ENCODE peak calls at places on chromosomes 4 and X, in nine cellular contexts. U is AG04450, D is fibroblast of the aortic adventitia, Z is AG10803, K is endothelial cell of umbilical vein, N is coronary artery, H is heart left ventricle, A is tibial artery, S is left ventricle myocardium inferior. F is an unnamed sample.
A peak's percentile ranks its signal among the peaks of the same experiment; 100 is the strongest.

GRCh38 chrX:70132877-70133302 is 357 bp upstream of the IGBP1 start:
- DNase-seq in H (no peak), U (no peak), N (no peak), D (no peak), Z (no peak), S (no peak), K (no peak), A (no peak), F (no peak)

GRCh38 chr4:44149242-44149641 is 299.4 kb downstream of the KCTD8 start:
- DNase-seq in Z (no peak), S (no peak), N (no peak), D (no peak), K (peak; percentile 51), A (no peak), H (no peak), U (no peak), F (no peak)

GRCh38 chrX:40278340-40279090 is 180.8 kb upstream of the BCOR start:
- DNase-seq in D (peak; percentile 33), K (no peak), N (no peak), Z (peak; percentile 22), S (no peak), H (no peak), A (no peak), U (no peak), F (no peak)

GRCh38 chrX:1053072-1053471 is 159.4 kb downstream of the CRLF2 start:
- DNase-seq in D (no peak), A (no peak), H (no peak), S (no peak), U (no peak), K (no peak), Z (no peak), N (no peak), F (no peak)

GRCh38 chr4:70992354-70992753 is 1.1 kb upstream of the DCK start:
- DNase-seq in S (no peak), U (no peak), A (no peak), Z (no peak), N (no peak), K (no peak), D (no peak), H (no peak), F (no peak)

GRCh38 chr4:42904986-42905385 is 12.5 kb downstream of the GRXCR1 start:
- DNase-seq in U (no peak), D (no peak), K (no peak), Z (no peak), N (no peak), A (no peak), H (no peak), S (no peak), F (no peak)

GRCh38 chrX:109952985-109953905 is 49.7 kb upstream of the TMEM164 start:
- DNase-seq in U (no peak), S (no peak), N (no peak), D (peak; percentile 9), A (no peak), H (no peak), Z (no peak), K (peak; percentile 27), F (no peak)

GRCh38 chr4:138410266-138410665 is 168.1 kb upstream of the SLC7A11 start:
- DNase-seq in U (no peak), Z (no peak), D (no peak), N (no peak), A (no peak), H (peak; percentile 51), K (no peak), S (peak; percentile 52), F (no peak)

GRCh38 chrX:84907324-84907946 is 96.2 kb upstream of the APOOL start:
- DNase-seq in Z (peak; percentile 5), U (no peak), N (no peak), K (peak; percentile 1), A (no peak), S (no peak), D (peak; percentile 14), H (no peak), F (no peak)

GRCh38 chr4:5774416-5775056 is 63.5 kb downstream of the EVC start:
- DNase-seq in Z (no peak), K (no peak), D (no peak), A (no peak), N (peak; percentile 43), S (no peak), H (no peak), U (no peak), F (peak; percentile 67)

GRCh38 chr4:26583865-26584652 is at the start of gene TBC1D19:
- DNase-seq in K (peak; percentile 85), N (peak; percentile 88), A (peak; percentile 88), U (peak; percentile 47), S (peak; percentile 88), Z (peak; percentile 86), H (peak; percentile 91), D (peak; percentile 86), F (peak; percentile 97)
- TF ChIP-seq CTCF in K (no peak), N (no peak), A (no peak), U (no peak), S (no peak), Z (no peak), H (no peak), D (no peak), F (no peak)

GRCh38 chr4:159429693-159430035 is 326.8 kb downstream of the RAPGEF2 start:
- DNase-seq in A (no peak), S (no peak), H (no peak), U (no peak), Z (no peak), K (no peak), D (no peak), N (no peak), F (no peak)

GRCh38 chr4:159422626-159423025 is 319.7 kb downstream of the RAPGEF2 start:
- DNase-seq in H (no peak), U (no peak), Z (no peak), K (no peak), S (no peak), A (no peak), N (no peak), D (no peak), F (no peak)

GRCh38 chr4:159428975-159429692 is 326.3 kb downstream of the RAPGEF2 start:
- DNase-seq in K (peak; percentile 70), S (no peak), D (no peak), H (no peak), A (no peak), Z (no peak), N (no peak), U (no peak), F (no peak)

GRCh38 chr4:159428293-159428692 is 325.4 kb downstream of the RAPGEF2 start:
- DNase-seq in K (no peak), D (no peak), Z (no peak), H (no peak), U (no peak), A (no peak), S (no peak), N (no peak), F (no peak)

GRCh38 chr4:159425749-159426376 is 323.0 kb downstream of the RAPGEF2 start:
- DNase-seq in N (no peak), S (no peak), Z (no peak), D (no peak), A (no peak), H (no peak), U (no peak), K (no peak), F (no peak)
- H3K4me3 ChIP-seq in N (no peak overlapping the region), S (no peak overlapping the region), Z (no peak overlapping the region), D (no peak overlapping the region), A (no peak overlapping the region), H (no peak overlapping the region), U (no peak overlapping the region), K (no peak overlapping the region), F (no peak overlapping the region)

DNA sequence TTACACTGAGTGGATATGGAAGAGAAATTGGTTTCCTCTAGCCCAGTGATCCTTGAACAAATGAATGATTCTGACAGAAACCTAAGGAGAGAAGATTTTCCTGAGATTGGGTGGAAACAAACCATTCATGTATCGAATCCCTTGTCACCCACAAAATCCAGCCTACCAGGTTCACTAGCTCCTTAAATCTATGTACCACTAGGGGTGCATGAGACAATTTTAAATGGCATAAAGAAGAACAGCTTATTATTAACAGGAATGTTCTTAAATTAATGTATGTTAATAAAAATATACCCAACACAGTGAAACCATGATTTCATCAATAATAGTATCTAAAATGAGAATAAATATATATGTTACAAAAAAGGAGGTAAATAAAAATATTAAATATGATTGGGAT is 118.4 kb upstream of the LNX1 start:
- DNase-seq in K (no peak), S (no peak), N (no peak), A (no peak), Z (no peak), U (no peak), D (no peak), H (no peak), F (no peak)
- TF ChIP-seq CTCF in K (no peak), S (no peak), N (no peak), A (no peak), Z (peak; percentile 25), U (peak; percentile 39), D (peak; percentile 34), H (peak; percentile 3), F (no peak)

GRCh38 chr4:153757407-153757806 is 2.4 kb downstream of the RNF175 start:
- DNase-seq in S (no peak), A (no peak), Z (no peak), H (no peak), N (no peak), K (no peak), U (no peak), D (no peak), F (no peak)

GRCh38 chr4:153758136-153758535 is 1.7 kb downstream of the RNF175 start:
- DNase-seq in H (no peak), Z (no peak), U (no peak), K (no peak), N (no peak), A (no peak), S (no peak), D (no peak), F (no peak)

GRCh38 chr4:153763404-153763803 is 3.6 kb upstream of the RNF175 start:
- DNase-seq in U (no peak), S (no peak), D (no peak), N (no peak), A (no peak), Z (no peak), H (no peak), K (no peak), F (no peak)

GRCh38 chr4:153758688-153759406 is 977 bp downstream of the RNF175 start:
- DNase-seq in U (no peak), Z (no peak), K (no peak), S (no peak), H (no peak), A (no peak), D (no peak), N (no peak), F (no peak)

DNA sequence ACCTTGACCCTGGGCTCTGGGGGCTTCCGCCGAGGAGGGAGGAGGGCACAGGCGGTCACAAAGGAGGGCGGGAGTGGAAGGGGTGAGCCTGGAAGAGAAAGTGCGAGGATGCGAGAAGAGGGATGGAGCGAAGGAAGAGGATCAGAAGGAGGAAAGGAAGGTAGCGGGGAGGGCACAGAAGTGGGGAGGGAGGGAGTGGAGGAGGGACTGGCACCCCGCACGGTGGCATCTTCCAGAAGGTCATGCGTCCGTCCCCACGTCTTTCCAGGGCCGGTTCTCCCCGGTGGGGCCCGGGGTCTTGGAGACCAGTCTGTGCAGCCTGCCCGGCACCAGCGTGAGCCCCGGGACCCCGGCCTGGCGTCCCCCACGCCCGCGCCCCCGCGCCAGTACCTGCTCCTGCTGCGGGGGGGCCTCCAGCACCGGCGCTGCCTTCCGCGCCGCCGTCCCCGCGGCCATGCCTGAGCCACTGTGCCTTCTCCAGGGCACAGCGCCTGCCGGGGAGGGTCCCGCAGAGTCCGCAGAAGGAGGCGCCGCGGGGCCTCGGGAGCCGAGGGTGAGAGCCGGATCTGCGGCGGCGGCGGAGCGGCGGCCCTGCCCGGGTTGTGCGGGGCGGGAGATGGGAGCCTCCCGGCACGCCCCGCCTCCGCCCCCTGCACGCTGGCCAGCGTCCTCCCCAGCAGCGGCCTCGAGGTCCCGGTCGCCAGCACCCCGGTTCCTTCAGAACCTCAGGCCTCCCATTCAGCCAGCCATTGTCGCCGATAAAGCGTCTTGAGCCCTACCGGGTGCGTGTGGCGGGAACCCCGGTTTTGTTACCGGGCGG is at the start of gene RNF175:
- DNase-seq in K (no peak), H (no peak), Z (no peak), D (no peak), U (no peak), N (no peak), S (no peak), A (no peak), F (no peak)
- H3K4me3 ChIP-seq in K (no peak within 1 kb of the TSS), H (peak within 1 kb of the TSS; percentile 46), Z (peak within 1 kb of the TSS; percentile 46), D (peak within 1 kb of the TSS; percentile 59), U (peak within 1 kb of the TSS; percentile 31), N (peak within 1 kb of the TSS; percentile 72), S (peak within 1 kb of the TSS; percentile 68), A (peak within 1 kb of the TSS; percentile 51), F (peak within 1 kb of the TSS; percentile 28)